ENCODE peak calls at places on chromosomes 16 and 17, in eight cellular contexts. R, M, T, H, A, G, I and Z are unnamed samples.

GRCh38 chr16:27326738-27327585 is 13.2 kb downstream of the IL4R start:
- DNase-seq in T (no peak), H (no peak), R (peak), G (no peak), A (peak), I (peak), M (no peak), Z (no peak)

GRCh38 chr17:49850772-49851386 is 3.0 kb upstream of the TAC4 start:
- DNase-seq in G (no peak), A (no peak), R (peak), T (no peak), M (no peak), I (no peak), H (no peak), Z (no peak)

GRCh38 chr16:27695161-27695560 is 145.2 kb downstream of the KATNIP start:
- DNase-seq in H (no peak), A (no peak), G (no peak), I (no peak), T (no peak), R (no peak), M (no peak), Z (no peak)

GRCh38 chr16:20851601-20852000 is 45.3 kb downstream of the REXO5 start:
- DNase-seq in R (no peak), T (no peak), G (no peak), A (peak), I (peak), M (no peak), H (no peak), Z (no peak)

GRCh38 chr17:55722742-55723487 is at the start of gene TMEM100:
- DNase-seq in T (no peak), R (no peak), H (no peak), G (no peak), A (no peak), I (peak), M (no peak), Z (no peak)

GRCh38 chr16:56193951-56194726 is 2.9 kb downstream of the GNAO1 start:
- DNase-seq in T (peak), H (peak), G (peak), M (peak), A (peak), I (peak), R (peak), Z (peak)

GRCh38 chr17:42378597-42379594 is 9.3 kb downstream of the STAT3 start:
- DNase-seq in H (no peak), M (no peak), G (no peak), T (peak), I (no peak), A (no peak), R (no peak), Z (peak)

GRCh38 chr16:65547799-65548446 is 426.1 kb upstream of the CDH11 start:
- DNase-seq in M (no peak), H (no peak), I (no peak), T (no peak), R (no peak), A (peak), G (no peak), Z (no peak)

GRCh38 chr17:80236911-80237310 is 16.7 kb downstream of the SLC26A11 start:
- DNase-seq in H (no peak), M (no peak), T (no peak), A (no peak), I (no peak), R (no peak), G (no peak), Z (no peak)

GRCh38 chr17:68611353-68612227 is 10.4 kb upstream of the FAM20A start:
- DNase-seq in T (no peak), A (no peak), M (no peak), R (no peak), I (no peak), H (no peak), G (no peak), Z (no peak)

GRCh38 chr17:364766-365165 is 12.2 kb upstream of the RPH3AL start:
- DNase-seq in R (no peak), T (no peak), A (no peak), M (no peak), H (no peak), G (no peak), I (no peak), Z (no peak)

GRCh38 chr16:28977703-28978641 is 3.4 kb downstream of the SPNS1 start:
- DNase-seq in R (peak), T (peak), A (no peak), I (no peak), M (no peak), G (no peak), H (peak), Z (peak)

GRCh38 chr17:10640475-10640874 is 16.6 kb downstream of the MYH3 start:
- DNase-seq in T (no peak), G (no peak), H (no peak), R (no peak), M (no peak), I (no peak), A (no peak), Z (no peak)

GRCh38 chr16:70258946-70259345 is 7.2 kb upstream of the EXOSC6 start:
- DNase-seq in A (no peak), H (no peak), T (no peak), R (no peak), G (no peak), M (no peak), I (no peak), Z (no peak)

GRCh38 chr16:3902731-3903130 is 22.2 kb upstream of the CREBBP start:
- DNase-seq in M (no peak), T (peak), I (no peak), A (no peak), R (no peak), G (no peak), H (no peak), Z (no peak)

GRCh38 chr17:13395872-13396271 is 205.9 kb downstream of the HS3ST3A1 start:
- DNase-seq in M (no peak), A (no peak), G (no peak), I (no peak), T (no peak), H (no peak), R (no peak), Z (no peak)

GRCh38 chr17:56838687-56839086 is 4.7 kb downstream of the DGKE start:
- DNase-seq in I (no peak), M (no peak), A (no peak), H (no peak), T (no peak), G (no peak), R (no peak), Z (no peak)

GRCh38 chr17:72412650-72413076 is 291.8 kb downstream of the SOX9 start:
- DNase-seq in G (no peak), A (no peak), R (no peak), I (no peak), M (no peak), H (no peak), T (no peak), Z (no peak)

GRCh38 chr17:69540356-69540755 is 125.9 kb downstream of the MAP2K6 start:
- DNase-seq in I (no peak), M (no peak), G (no peak), T (no peak), R (no peak), A (no peak), H (no peak), Z (no peak)

GRCh38 chr16:53766304-53767016 is 62.5 kb downstream of the FTO start:
- DNase-seq in T (no peak), A (no peak), G (no peak), R (no peak), I (peak), H (no peak), M (no peak), Z (no peak)

GRCh38 chr16:17244865-17245264 is 225.9 kb downstream of the XYLT1 start:
- DNase-seq in M (no peak), G (no peak), R (no peak), I (no peak), A (no peak), T (no peak), H (no peak), Z (no peak)

GRCh38 chr16:57477531-57478202 is 8.6 kb downstream of the DOK4 start:
- DNase-seq in H (no peak), A (no peak), G (no peak), T (no peak), I (no peak), R (no peak), M (no peak), Z (no peak)

GRCh38 chr16:318628-319027 is 33.9 kb downstream of the AXIN1 start:
- DNase-seq in M (no peak), R (no peak), G (no peak), H (no peak), A (no peak), I (no peak), T (no peak), Z (no peak)

GRCh38 chr16:84665843-84666242 is 17.5 kb downstream of the KLHL36 start:
- DNase-seq in M (no peak), H (no peak), R (no peak), A (no peak), G (no peak), I (no peak), T (no peak), Z (no peak)

GRCh38 chr17:4236456-4236855 is 27.3 kb downstream of the ANKFY1 start:
- DNase-seq in R (no peak), H (no peak), A (no peak), T (no peak), G (no peak), I (no peak), M (no peak), Z (no peak)

GRCh38 chr17:36611345-36612072 is 10.1 kb downstream of the MRM1 start:
- DNase-seq in T (no peak), H (no peak), G (no peak), A (no peak), R (no peak), I (no peak), M (no peak), Z (no peak)

GRCh38 chr16:85735225-85735722 is 15.6 kb downstream of the C16orf74 start:
- DNase-seq in M (no peak), A (no peak), H (no peak), R (peak), G (peak), I (no peak), T (no peak), Z (peak)

GRCh38 chr17:4395111-4395478 is 28.6 kb upstream of the UBE2G1 start:
- DNase-seq in M (no peak), H (no peak), T (no peak), R (no peak), I (no peak), G (no peak), A (no peak), Z (no peak)

GRCh38 chr16:51242281-51242994 is 91.4 kb upstream of the SALL1 start:
- DNase-seq in H (no peak), I (no peak), M (no peak), A (no peak), R (no peak), G (no peak), T (no peak), Z (no peak)

GRCh38 chr16:88035292-88035691 is 84.1 kb downstream of the BANP start:
- DNase-seq in M (no peak), A (no peak), R (no peak), T (no peak), I (no peak), G (no peak), H (no peak), Z (no peak)

GRCh38 chr17:81044764-81045589 is 10.0 kb downstream of the BAIAP2 start:
- DNase-seq in I (peak), M (no peak), T (peak), G (no peak), A (no peak), R (no peak), H (no peak), Z (no peak)

GRCh38 chr16:57089406-57089805 is 3.0 kb upstream of the CPNE2 start:
- DNase-seq in A (no peak), R (no peak), H (no peak), M (no peak), T (no peak), I (no peak), G (no peak), Z (no peak)

GRCh38 chr17:31279401-31279800 is 17.6 kb downstream of the OMG start:
- DNase-seq in A (no peak), T (no peak), G (no peak), R (no peak), M (no peak), I (no peak), H (no peak), Z (no peak)

GRCh38 chr16:17556276-17557052 is 85.7 kb upstream of the XYLT1 start:
- DNase-seq in H (no peak), R (no peak), I (no peak), M (no peak), A (no peak), G (no peak), T (no peak), Z (peak)

GRCh38 chr16:50282010-50282538 is 15.7 kb downstream of the ADCY7 start:
- DNase-seq in M (no peak), A (no peak), R (peak), H (no peak), I (peak), G (peak), T (no peak), Z (peak)

GRCh38 chr16:15403392-15403995 is 7.9 kb downstream of the MPV17L start:
- DNase-seq in R (no peak), G (no peak), T (no peak), M (no peak), H (no peak), A (no peak), I (no peak), Z (no peak)

GRCh38 chr17:81683208-81683583 is 401 bp downstream of the ARL16 start:
- DNase-seq in A (no peak), T (no peak), H (no peak), G (no peak), M (no peak), I (no peak), R (no peak), Z (no peak)

GRCh38 chr17:6374761-6375312 is 60.1 kb downstream of the AIPL1 start:
- DNase-seq in T (no peak), M (no peak), R (no peak), I (no peak), A (no peak), H (no peak), G (no peak), Z (no peak)

GRCh38 chr16:86240716-86241363 is 269.5 kb upstream of the FOXF1 start:
- DNase-seq in M (no peak), A (no peak), T (no peak), G (no peak), R (no peak), I (no peak), H (no peak), Z (no peak)

GRCh38 chr17:57735707-57736106 is 9.4 kb downstream of the CCDC182 start:
- DNase-seq in T (peak), R (no peak), M (no peak), I (no peak), G (no peak), H (no peak), A (no peak), Z (no peak)